ENCODE peak calls at places on chromosomes 1 and 21, in eight cellular contexts. F is fibroblast of the aortic adventitia; Y is naive thymus-derived CD8-positive, alpha-beta T cell; G is glomerular endothelial cell; D is activated CD4-positive, alpha-beta T cell treated with anti-CD3 and anti-CD28 coated beads, Interleukin-2, amount 10 ng/mL, durations not matched to agents 7 days and 5 days; I is HEK293T; H is HT-29; X is stimulated activated CD4-positive, alpha-beta T cell treated with anti-CD3 and anti-CD28 coated beads, Interleukin-12 subunit alpha, Interleukin-12 subunit beta, amount 100 ng/mL, for 48 hours. Q is an unnamed sample.

GRCh38 chr1:171115280-171115897 is 24.7 kb downstream of the FMO3 start:
- DNase-seq in G (no peak), F (peak), H (no peak), X (no peak), D (no peak), I (no peak), Y (no peak), Q (no peak)

GRCh38 chr1:155091071-155092051 is 12.7 kb downstream of the EFNA3 start:
- DNase-seq in F (peak), I (peak), D (peak), H (peak), X (peak), Y (peak), G (no peak), Q (no peak)

GRCh38 chr1:95742591-95743089 is 508.6 kb downstream of the RWDD3 start:
- DNase-seq in Y (no peak), H (no peak), X (no peak), G (no peak), D (no peak), I (no peak), F (peak), Q (no peak)

GRCh38 chr1:214473392-214473791 is 78.0 kb downstream of the PTPN14 start:
- DNase-seq in F (peak), H (no peak), Y (no peak), X (no peak), D (no peak), G (no peak), I (no peak), Q (no peak)

GRCh38 chr1:25616080-25616931 is at the start of gene MAN1C1:
- DNase-seq in D (peak), Y (peak), H (peak), I (peak), X (no peak), G (no peak), F (peak), Q (peak)

GRCh38 chr1:115437146-115437639 is 99.1 kb upstream of the NGF start:
- DNase-seq in X (no peak), I (no peak), H (no peak), Y (no peak), G (no peak), F (no peak), D (no peak), Q (no peak)

GRCh38 chr21:29641001-29641634 is 298.7 kb downstream of the GRIK1 start:
- DNase-seq in D (no peak), G (no peak), I (no peak), Y (no peak), H (no peak), X (no peak), F (no peak), Q (no peak)

GRCh38 chr1:236425031-236425663 is 31.1 kb downstream of the EDARADD start:
- DNase-seq in H (peak), D (no peak), X (no peak), Y (no peak), F (no peak), I (no peak), G (no peak), Q (no peak)

GRCh38 chr1:184199036-184199796 is 147.7 kb downstream of the TSEN15 start:
- DNase-seq in I (no peak), F (peak), G (no peak), D (no peak), X (no peak), H (no peak), Y (no peak), Q (no peak)